ENCODE peak calls at places on chromosomes 11 and 22, in six cellular contexts. V, W, J, B, G and Z are unnamed samples.
A peak's percentile ranks its signal among the peaks of the same experiment; 100 is the strongest.

GRCh38 chr22:23402275-23403151 is 177.6 kb downstream of the IGLL1 start:
- DNase-seq in V (peak; percentile 86), W (peak; percentile 24), J (peak; percentile 85), B (peak; percentile 28), G (no peak), Z (peak; percentile 66)

GRCh38 chr22:50045211-50046018 is 12.7 kb downstream of the TTLL8 start:
- DNase-seq in V (no peak), W (no peak), J (no peak), B (no peak), G (no peak), Z (no peak)

GRCh38 chr11:111605681-111606080 is 3.4 kb downstream of the SIK2 start:
- DNase-seq in V (no peak), W (no peak), J (no peak), B (no peak), G (no peak), Z (no peak)

GRCh38 chr11:8834379-8834778 is 76.6 kb upstream of the AKIP1 start:
- DNase-seq in V (no peak), W (no peak), J (no peak), B (no peak), G (no peak), Z (no peak)

GRCh38 chr11:66488957-66489356 is 8.7 kb downstream of the DPP3 start:
- DNase-seq in V (no peak), W (no peak), J (no peak), B (no peak), G (no peak), Z (no peak)

GRCh38 chr11:129937592-129938238 is 42.3 kb upstream of the NFRKB start:
- DNase-seq in V (peak; percentile 30), W (no peak), J (no peak), B (no peak), G (no peak), Z (no peak)

GRCh38 chr11:47499160-47499559 is 50.2 kb upstream of the RAPSN start:
- DNase-seq in V (no peak), W (no peak), J (no peak), B (no peak), G (no peak), Z (no peak)

GRCh38 chr11:85947431-85948272 is 92.5 kb downstream of the CCDC83 start:
- DNase-seq in V (no peak), W (peak; percentile 83), J (no peak), B (peak; percentile 74), G (no peak), Z (no peak)

GRCh38 chr11:48384670-48385069 is 18.4 kb upstream of the OR4C5 start:
- DNase-seq in V (peak; percentile 3), W (no peak), J (no peak), B (no peak), G (no peak), Z (no peak)

GRCh38 chr22:23583153-23583552 is 3.1 kb upstream of the IGLL1 start:
- DNase-seq in V (no peak), W (no peak), J (no peak), B (no peak), G (no peak), Z (no peak)

GRCh38 chr11:14075118-14075601 is 112.6 kb downstream of the SPON1 start:
- DNase-seq in V (no peak), W (peak; percentile 35), J (no peak), B (no peak), G (no peak), Z (peak; percentile 86)

GRCh38 chr11:72665911-72666472 is 8.2 kb downstream of the PDE2A start:
- DNase-seq in V (no peak), W (no peak), J (no peak), B (no peak), G (no peak), Z (no peak)

GRCh38 chr22:42425337-42425988 is 6.7 kb downstream of the NFAM1 start:
- DNase-seq in V (no peak), W (no peak), J (no peak), B (no peak), G (no peak), Z (no peak)

GRCh38 chr11:81874627-81875026 is 859.0 kb downstream of the FAM181B start:
- DNase-seq in V (peak; percentile 46), W (no peak), J (no peak), B (no peak), G (no peak), Z (peak; percentile 40)

GRCh38 chr11:11968511-11969280 is 39.7 kb downstream of the DKK3 start:
- DNase-seq in V (no peak), W (no peak), J (no peak), B (no peak), G (peak; percentile 14), Z (no peak)

GRCh38 chr11:33775064-33775807 is 916 bp upstream of the FBXO3 start:
- DNase-seq in V (no peak), W (no peak), J (no peak), B (no peak), G (no peak), Z (no peak)

GRCh38 chr11:2690261-2690575 is 9.6 kb downstream of the KCNQ1OT1 start:
- DNase-seq in V (no peak), W (no peak), J (no peak), B (no peak), G (no peak), Z (no peak)

GRCh38 chr22:44375451-44375850 is 62.7 kb upstream of the SHISAL1 start:
- DNase-seq in V (no peak), W (peak; percentile 16), J (no peak), B (no peak), G (no peak), Z (no peak)

GRCh38 chr22:48588151-48588880 is 1239.4 kb downstream of the BRD1 start:
- DNase-seq in V (no peak), W (no peak), J (no peak), B (no peak), G (no peak), Z (no peak)

GRCh38 chr11:57279131-57279530 is 42.1 kb upstream of the APLNR start:
- DNase-seq in V (no peak), W (peak; percentile 43), J (no peak), B (no peak), G (no peak), Z (no peak)

GRCh38 chr11:57278721-57279095 is 41.7 kb upstream of the APLNR start:
- DNase-seq in V (no peak), W (no peak), J (no peak), B (no peak), G (no peak), Z (no peak)

GRCh38 chr11:57276857-57277505 is 39.9 kb upstream of the APLNR start:
- DNase-seq in V (no peak), W (no peak), J (no peak), B (no peak), G (no peak), Z (no peak)

GRCh38 chr11:57276169-57276854 is 39.3 kb upstream of the APLNR start:
- DNase-seq in V (no peak), W (no peak), J (no peak), B (no peak), G (no peak), Z (no peak)

GRCh38 chr11:57277845-57278720 is 41.0 kb upstream of the APLNR start:
- DNase-seq in V (peak; percentile 23), W (peak; percentile 75), J (peak; percentile 84), B (peak; percentile 80), G (peak; percentile 67), Z (peak; percentile 23)
- H3K4me3 ChIP-seq in V (no peak overlapping the region), W (no peak overlapping the region), J (no peak overlapping the region), B (peak overlapping the region; percentile 32), G (peak overlapping the region; percentile 26), Z (no peak overlapping the region)

DNA sequence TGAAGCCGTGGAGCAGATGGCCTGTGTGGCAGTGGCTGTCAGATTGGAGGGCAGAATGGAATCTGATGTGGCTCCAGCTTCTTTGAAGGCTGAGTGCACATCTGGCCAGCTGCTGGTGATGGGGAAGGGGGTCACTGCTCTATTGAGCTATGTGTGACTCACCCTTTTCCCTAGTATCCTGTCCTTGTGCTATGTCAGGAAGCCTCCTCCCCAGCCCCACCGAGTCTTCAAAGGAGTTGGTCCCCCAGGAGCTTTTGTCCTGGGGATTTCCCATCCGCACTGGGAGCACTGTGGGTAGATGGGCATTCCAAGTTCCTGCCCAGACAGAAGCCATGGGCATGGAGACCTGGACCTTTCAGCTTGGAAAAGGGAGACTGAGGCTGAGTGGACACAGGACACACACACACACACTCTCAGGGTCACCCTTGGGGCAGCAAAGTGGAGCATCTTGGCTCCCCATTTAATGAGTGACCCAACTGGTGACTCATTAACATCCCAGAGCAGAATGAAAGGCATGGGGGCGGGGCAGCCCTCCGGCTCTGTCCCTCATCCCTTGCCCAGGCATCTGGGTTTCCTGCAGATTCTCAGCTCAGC is 3.3 kb downstream of the SERPINH1 start:
- DNase-seq in V (no peak), W (peak; percentile 68), J (no peak), B (peak; percentile 77), G (peak; percentile 69), Z (no peak)
- H3K4me3 ChIP-seq in V (no peak overlapping the region), W (peak overlapping the region; percentile 4), J (no peak overlapping the region), B (peak overlapping the region; percentile 94), G (peak overlapping the region; percentile 90), Z (no peak overlapping the region)

DNA sequence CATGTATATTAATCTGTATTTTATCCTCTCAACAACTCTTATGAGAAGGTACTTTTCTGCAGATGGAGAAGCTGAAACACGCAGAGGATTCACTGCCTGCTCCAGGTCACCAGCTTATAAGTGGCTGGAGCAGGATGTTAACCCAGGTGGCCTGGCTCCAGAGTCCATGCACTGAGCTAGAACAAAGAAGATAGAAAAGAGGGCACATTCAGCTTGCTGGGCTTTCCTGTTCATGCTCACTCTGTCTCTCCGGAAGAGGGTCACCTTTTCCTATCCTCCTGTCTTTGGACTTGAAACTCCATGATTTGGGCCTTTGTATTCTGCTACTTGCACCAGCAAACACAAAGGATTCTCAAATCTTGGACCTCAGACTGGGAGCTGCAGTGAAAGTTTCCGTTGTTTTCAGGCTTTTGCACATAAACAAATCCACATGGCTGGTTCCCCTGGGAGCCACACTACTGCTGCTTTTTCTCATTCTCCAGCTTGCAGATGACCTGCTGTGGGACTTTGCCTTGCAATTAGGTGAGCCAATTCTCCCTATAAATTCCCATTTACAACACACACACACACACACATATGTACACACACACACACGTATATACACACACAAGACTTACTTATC is 117.3 kb upstream of the GRK3 start:
- DNase-seq in V (peak; percentile 34), W (no peak), J (no peak), B (no peak), G (no peak), Z (peak; percentile 10)
- H3K4me3 ChIP-seq in V (peak overlapping the region; percentile 80), W (no peak overlapping the region), J (no peak overlapping the region), B (no peak overlapping the region), G (no peak overlapping the region), Z (peak overlapping the region; percentile 92)

DNA sequence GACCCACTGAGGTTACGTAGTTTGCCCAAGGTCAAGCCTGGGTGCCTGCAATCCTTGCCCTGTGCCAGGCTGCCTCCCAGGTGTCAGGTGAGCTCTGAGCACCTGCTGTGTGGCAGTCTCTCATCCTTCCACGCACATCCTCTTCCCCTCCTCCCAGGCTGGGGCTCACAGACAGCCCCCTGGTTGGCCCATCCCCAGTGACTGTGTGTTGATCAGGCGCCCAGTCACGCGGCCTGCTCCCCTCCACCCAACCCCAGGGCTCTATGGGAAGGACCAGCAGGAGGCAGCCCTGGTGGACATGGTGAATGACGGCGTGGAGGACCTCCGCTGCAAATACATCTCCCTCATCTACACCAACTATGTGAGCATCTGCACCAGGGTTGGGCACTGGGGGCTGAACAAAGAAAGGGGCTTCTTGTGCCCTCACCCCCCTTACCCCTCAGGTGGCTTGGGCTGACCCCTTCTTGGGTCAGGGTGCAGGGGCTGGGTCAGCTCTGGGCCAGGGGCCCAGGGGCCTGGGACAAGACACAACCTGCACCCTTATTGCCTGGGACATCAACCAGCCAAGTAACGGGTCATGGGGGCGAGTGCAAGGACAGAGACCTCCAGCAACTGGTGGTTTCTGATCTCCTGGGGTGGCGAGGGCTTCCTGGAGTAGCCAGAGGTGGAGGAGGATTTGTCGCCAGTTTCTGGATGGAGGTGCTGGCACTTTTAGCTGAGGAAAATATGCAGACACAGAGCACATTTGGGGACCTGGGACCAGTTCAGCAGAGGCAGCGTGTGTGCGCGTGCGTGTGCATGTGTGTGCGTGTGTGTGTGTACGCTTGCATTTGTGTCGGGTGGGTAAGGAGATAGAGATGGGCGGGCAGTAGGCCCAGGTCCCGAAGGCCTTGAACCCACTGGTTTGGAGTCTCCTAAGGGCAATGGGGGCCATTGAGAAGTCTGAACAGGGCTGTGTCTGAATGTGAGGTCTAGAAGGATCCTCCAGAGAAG is 1.6 kb downstream of the GSTP1 start:
- DNase-seq in V (peak; percentile 81), W (no peak), J (no peak), B (no peak), G (no peak), Z (no peak)
- H3K4me3 ChIP-seq in V (peak overlapping the region; percentile 88), W (peak overlapping the region; percentile 87), J (peak overlapping the region; percentile 81), B (peak overlapping the region; percentile 80), G (peak overlapping the region; percentile 91), Z (peak overlapping the region; percentile 74)